ENCODE peak calls at places on chromosomes 1 and 21, in seven cellular contexts. One of them, this sample, is unnamed.

GRCh38 chr1:188261849-188262248 is 1433.1 kb downstream of the PLA2G4A start:
- DNase-seq in cardiac fibroblast: no peak
- DNase-seq in right lobe of liver: no peak
- DNase-seq in cardiac muscle cell: no peak
- DNase-seq in brain microvascular endothelial cell: no peak
- DNase-seq in left lung: no peak
- DNase-seq in body of pancreas: no peak
- DNase-seq in this sample: no peak

GRCh38 chr1:147669475-147670318 is 627 bp downstream of the ACP6 start:
- DNase-seq in cardiac fibroblast: peak
- DNase-seq in right lobe of liver: peak
- DNase-seq in cardiac muscle cell: peak
- DNase-seq in brain microvascular endothelial cell: peak
- DNase-seq in left lung: peak
- DNase-seq in body of pancreas: peak
- DNase-seq in this sample: peak

GRCh38 chr1:116178837-116179236 is 67.6 kb downstream of the MAB21L3 start:
- DNase-seq in cardiac fibroblast: no peak
- DNase-seq in right lobe of liver: peak
- DNase-seq in cardiac muscle cell: no peak
- DNase-seq in brain microvascular endothelial cell: no peak
- DNase-seq in left lung: no peak
- DNase-seq in body of pancreas: peak
- DNase-seq in this sample: no peak

GRCh38 chr1:174984952-174985351 is 14.8 kb upstream of the CACYBP start:
- DNase-seq in cardiac fibroblast: no peak
- DNase-seq in right lobe of liver: no peak
- DNase-seq in cardiac muscle cell: no peak
- DNase-seq in brain microvascular endothelial cell: no peak
- DNase-seq in left lung: no peak
- DNase-seq in body of pancreas: no peak
- DNase-seq in this sample: no peak

GRCh38 chr1:210558302-210558701 is 229.6 kb downstream of the HHAT start:
- DNase-seq in cardiac fibroblast: peak
- DNase-seq in right lobe of liver: peak
- DNase-seq in cardiac muscle cell: peak
- DNase-seq in brain microvascular endothelial cell: peak
- DNase-seq in left lung: no peak
- DNase-seq in body of pancreas: peak
- DNase-seq in this sample: no peak

GRCh38 chr1:179883040-179883501 is 986 bp downstream of the TOR1AIP1 start:
- DNase-seq in cardiac fibroblast: no peak
- DNase-seq in right lobe of liver: no peak
- DNase-seq in cardiac muscle cell: no peak
- DNase-seq in brain microvascular endothelial cell: no peak
- DNase-seq in left lung: peak
- DNase-seq in body of pancreas: no peak
- DNase-seq in this sample: no peak

GRCh38 chr1:32454726-32455125 is 10.1 kb upstream of the ZBTB8B start:
- DNase-seq in cardiac fibroblast: peak
- DNase-seq in right lobe of liver: no peak
- DNase-seq in cardiac muscle cell: peak
- DNase-seq in brain microvascular endothelial cell: peak
- DNase-seq in left lung: no peak
- DNase-seq in body of pancreas: peak
- DNase-seq in this sample: peak

GRCh38 chr1:221292652-221293051 is 413.4 kb downstream of the HLX start:
- DNase-seq in cardiac fibroblast: no peak
- DNase-seq in right lobe of liver: no peak
- DNase-seq in cardiac muscle cell: no peak
- DNase-seq in brain microvascular endothelial cell: no peak
- DNase-seq in left lung: no peak
- DNase-seq in body of pancreas: no peak
- DNase-seq in this sample: no peak

GRCh38 chr1:15760520-15761211 is 2.1 kb downstream of the FBLIM1 start:
- DNase-seq in cardiac fibroblast: peak
- DNase-seq in right lobe of liver: no peak
- DNase-seq in cardiac muscle cell: peak
- DNase-seq in brain microvascular endothelial cell: peak
- DNase-seq in left lung: no peak
- DNase-seq in body of pancreas: peak
- DNase-seq in this sample: peak

GRCh38 chr21:29342394-29342957 is 43.8 kb downstream of the BACH1 start:
- DNase-seq in cardiac fibroblast: peak
- DNase-seq in right lobe of liver: peak
- DNase-seq in cardiac muscle cell: peak
- DNase-seq in brain microvascular endothelial cell: peak
- DNase-seq in left lung: no peak
- DNase-seq in body of pancreas: peak
- DNase-seq in this sample: peak

GRCh38 chr1:145720556-145720877 is 1.2 kb downstream of the CD160 start:
- DNase-seq in cardiac fibroblast: peak
- DNase-seq in right lobe of liver: no peak
- DNase-seq in cardiac muscle cell: peak
- DNase-seq in brain microvascular endothelial cell: peak
- DNase-seq in left lung: no peak
- DNase-seq in body of pancreas: no peak
- DNase-seq in this sample: peak

GRCh38 chr1:2212542-2213491 is 15.3 kb upstream of the SKI start:
- DNase-seq in cardiac fibroblast: peak
- DNase-seq in right lobe of liver: peak
- DNase-seq in cardiac muscle cell: peak
- DNase-seq in brain microvascular endothelial cell: peak
- DNase-seq in left lung: peak
- DNase-seq in body of pancreas: peak
- DNase-seq in this sample: peak

GRCh38 chr1:153699768-153700167 is 21.3 kb downstream of the NPR1 start:
- DNase-seq in cardiac fibroblast: no peak
- DNase-seq in right lobe of liver: no peak
- DNase-seq in cardiac muscle cell: no peak
- DNase-seq in brain microvascular endothelial cell: no peak
- DNase-seq in left lung: no peak
- DNase-seq in body of pancreas: no peak
- DNase-seq in this sample: no peak

GRCh38 chr1:40708750-40709099 is 17.2 kb downstream of the NFYC start:
- DNase-seq in cardiac fibroblast: peak
- DNase-seq in right lobe of liver: no peak
- DNase-seq in cardiac muscle cell: peak
- DNase-seq in brain microvascular endothelial cell: no peak
- DNase-seq in left lung: no peak
- DNase-seq in body of pancreas: no peak
- DNase-seq in this sample: peak

GRCh38 chr1:245485996-245486395 is 331.2 kb downstream of the KIF26B start:
- DNase-seq in cardiac fibroblast: peak
- DNase-seq in right lobe of liver: no peak
- DNase-seq in cardiac muscle cell: peak
- DNase-seq in brain microvascular endothelial cell: no peak
- DNase-seq in left lung: no peak
- DNase-seq in body of pancreas: no peak
- DNase-seq in this sample: no peak

GRCh38 chr1:231949277-231950122 is 322.9 kb downstream of the DISC1 start:
- DNase-seq in cardiac fibroblast: peak
- DNase-seq in right lobe of liver: no peak
- DNase-seq in cardiac muscle cell: no peak
- DNase-seq in brain microvascular endothelial cell: no peak
- DNase-seq in left lung: no peak
- DNase-seq in body of pancreas: no peak
- DNase-seq in this sample: no peak

GRCh38 chr1:4794020-4794780 is 139.8 kb downstream of the AJAP1 start:
- DNase-seq in cardiac fibroblast: no peak
- DNase-seq in right lobe of liver: no peak
- DNase-seq in cardiac muscle cell: no peak
- DNase-seq in brain microvascular endothelial cell: no peak
- DNase-seq in left lung: no peak
- DNase-seq in body of pancreas: no peak
- DNase-seq in this sample: no peak

GRCh38 chr1:207420109-207420508 is 34.0 kb upstream of the CR2 start:
- DNase-seq in cardiac fibroblast: no peak
- DNase-seq in right lobe of liver: no peak
- DNase-seq in cardiac muscle cell: no peak
- DNase-seq in brain microvascular endothelial cell: no peak
- DNase-seq in left lung: no peak
- DNase-seq in body of pancreas: no peak
- DNase-seq in this sample: no peak

GRCh38 chr1:189859385-189859977 is 618.2 kb downstream of the BRINP3 start:
- DNase-seq in cardiac fibroblast: peak
- DNase-seq in right lobe of liver: no peak
- DNase-seq in cardiac muscle cell: peak
- DNase-seq in brain microvascular endothelial cell: no peak
- DNase-seq in left lung: no peak
- DNase-seq in body of pancreas: peak
- DNase-seq in this sample: peak

GRCh38 chr1:165375623-165376022 is 19.1 kb upstream of the LMX1A start:
- DNase-seq in cardiac fibroblast: no peak
- DNase-seq in right lobe of liver: no peak
- DNase-seq in cardiac muscle cell: no peak
- DNase-seq in brain microvascular endothelial cell: no peak
- DNase-seq in left lung: no peak
- DNase-seq in body of pancreas: no peak
- DNase-seq in this sample: no peak

GRCh38 chr1:231814536-231814935 is 187.9 kb downstream of the DISC1 start:
- DNase-seq in cardiac fibroblast: no peak
- DNase-seq in right lobe of liver: no peak
- DNase-seq in cardiac muscle cell: no peak
- DNase-seq in brain microvascular endothelial cell: no peak
- DNase-seq in left lung: no peak
- DNase-seq in body of pancreas: no peak
- DNase-seq in this sample: no peak

DNA sequence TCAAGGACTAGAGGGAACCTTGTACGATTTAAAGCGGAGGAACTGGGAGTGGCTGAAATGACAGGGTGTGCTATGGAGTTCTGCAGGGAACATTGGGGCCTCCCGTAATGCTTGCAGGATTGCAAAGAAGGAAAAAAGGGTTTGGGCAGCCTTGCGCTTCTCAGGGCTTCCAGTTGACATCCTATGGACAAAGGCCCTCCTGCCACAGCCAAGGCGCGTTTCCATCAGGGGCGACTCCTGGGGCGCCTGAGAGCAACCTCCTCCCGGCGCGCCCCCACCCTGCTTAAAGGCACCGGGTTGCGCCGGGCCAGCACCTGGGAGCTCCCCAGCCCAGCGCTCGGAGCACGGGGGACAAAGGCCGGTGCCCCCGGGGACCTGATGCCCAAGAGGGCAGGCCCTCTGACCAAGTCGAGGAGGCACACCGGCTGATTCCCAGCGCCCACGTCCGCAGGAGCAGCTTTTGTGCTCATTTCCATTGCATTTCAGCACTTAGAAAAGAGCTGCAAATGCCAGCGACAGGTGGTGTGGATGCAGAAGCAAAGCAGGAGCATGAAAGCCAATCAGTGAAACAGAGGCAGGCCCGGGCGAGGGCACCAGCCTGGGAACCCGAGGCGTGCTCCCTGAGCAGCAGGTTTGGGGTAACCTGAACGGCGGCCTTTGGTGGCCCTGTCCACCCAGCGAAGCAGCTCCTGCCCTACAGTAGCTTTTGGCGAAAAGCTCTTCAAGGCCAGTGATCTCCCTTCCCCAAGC is 17.6 kb upstream of the RNF187 start:
- DNase-seq in cardiac fibroblast: no peak
- DNase-seq in right lobe of liver: peak
- DNase-seq in cardiac muscle cell: no peak
- DNase-seq in brain microvascular endothelial cell: no peak
- DNase-seq in left lung: peak
- DNase-seq in body of pancreas: no peak
- DNase-seq in this sample: no peak
- H3K4me3 ChIP-seq in cardiac fibroblast: no peak
- H3K4me3 ChIP-seq in right lobe of liver: no peak
- H3K4me3 ChIP-seq in cardiac muscle cell: no peak
- H3K4me3 ChIP-seq in brain microvascular endothelial cell: no peak
- H3K4me3 ChIP-seq in left lung: no peak
- H3K4me3 ChIP-seq in body of pancreas: no peak
- H3K4me3 ChIP-seq in this sample: no peak

GRCh38 chr1:71557138-71557537 is 476.3 kb upstream of the ZRANB2 start:
- DNase-seq in cardiac fibroblast: peak
- DNase-seq in right lobe of liver: no peak
- DNase-seq in cardiac muscle cell: peak
- DNase-seq in brain microvascular endothelial cell: no peak
- DNase-seq in left lung: no peak
- DNase-seq in body of pancreas: no peak
- DNase-seq in this sample: no peak
- H3K4me3 ChIP-seq in cardiac fibroblast: no peak
- H3K4me3 ChIP-seq in right lobe of liver: no peak
- H3K4me3 ChIP-seq in cardiac muscle cell: no peak
- H3K4me3 ChIP-seq in brain microvascular endothelial cell: no peak
- H3K4me3 ChIP-seq in left lung: no peak
- H3K4me3 ChIP-seq in body of pancreas: no peak
- H3K4me3 ChIP-seq in this sample: no peak

GRCh38 chr1:96361251-96361856 is 360.2 kb upstream of the PTBP2 start:
- DNase-seq in cardiac fibroblast: no peak
- DNase-seq in right lobe of liver: no peak
- DNase-seq in cardiac muscle cell: no peak
- DNase-seq in brain microvascular endothelial cell: no peak
- DNase-seq in left lung: no peak
- DNase-seq in body of pancreas: no peak
- DNase-seq in this sample: no peak

GRCh38 chr1:96360036-96360795 is 361.4 kb upstream of the PTBP2 start:
- DNase-seq in cardiac fibroblast: peak
- DNase-seq in right lobe of liver: no peak
- DNase-seq in cardiac muscle cell: no peak
- DNase-seq in brain microvascular endothelial cell: no peak
- DNase-seq in left lung: no peak
- DNase-seq in body of pancreas: no peak
- DNase-seq in this sample: peak

GRCh38 chr1:96364576-96364975 is 357.0 kb upstream of the PTBP2 start:
- DNase-seq in cardiac fibroblast: peak
- DNase-seq in right lobe of liver: no peak
- DNase-seq in cardiac muscle cell: no peak
- DNase-seq in brain microvascular endothelial cell: no peak
- DNase-seq in left lung: no peak
- DNase-seq in body of pancreas: no peak
- DNase-seq in this sample: peak

GRCh38 chr1:96362623-96363022 is 359.0 kb upstream of the PTBP2 start:
- DNase-seq in cardiac fibroblast: peak
- DNase-seq in right lobe of liver: no peak
- DNase-seq in cardiac muscle cell: peak
- DNase-seq in brain microvascular endothelial cell: peak
- DNase-seq in left lung: no peak
- DNase-seq in body of pancreas: no peak
- DNase-seq in this sample: peak

DNA sequence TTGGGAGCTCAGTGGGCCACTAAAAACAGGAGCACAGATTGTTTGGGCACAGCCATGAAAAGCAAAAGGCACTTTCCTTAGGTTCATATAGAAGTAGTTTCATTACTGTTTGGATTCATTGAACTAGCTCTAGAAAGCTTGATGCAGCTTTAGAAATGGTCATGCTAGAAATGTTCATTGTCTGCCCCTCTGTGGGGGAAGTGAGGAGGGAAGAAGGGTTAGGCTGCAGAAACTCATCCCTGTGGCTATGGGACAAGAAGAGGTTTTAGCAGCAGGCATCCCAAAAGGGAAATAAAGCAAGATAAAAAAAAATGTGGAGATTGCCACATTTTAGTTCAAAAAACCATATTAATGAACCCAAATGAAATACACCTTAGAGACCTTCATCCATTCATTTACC is 359.6 kb upstream of the PTBP2 start:
- DNase-seq in cardiac fibroblast: peak
- DNase-seq in right lobe of liver: no peak
- DNase-seq in cardiac muscle cell: peak
- DNase-seq in brain microvascular endothelial cell: no peak
- DNase-seq in left lung: no peak
- DNase-seq in body of pancreas: no peak
- DNase-seq in this sample: no peak
- H3K4me3 ChIP-seq in cardiac fibroblast: no peak
- H3K4me3 ChIP-seq in right lobe of liver: no peak
- H3K4me3 ChIP-seq in cardiac muscle cell: no peak
- H3K4me3 ChIP-seq in brain microvascular endothelial cell: no peak
- H3K4me3 ChIP-seq in left lung: no peak
- H3K4me3 ChIP-seq in body of pancreas: no peak
- H3K4me3 ChIP-seq in this sample: no peak

GRCh38 chr1:161119379-161120061 is 1.6 kb downstream of the NIT1 start:
- DNase-seq in cardiac fibroblast: peak
- DNase-seq in right lobe of liver: peak
- DNase-seq in cardiac muscle cell: peak
- DNase-seq in brain microvascular endothelial cell: peak
- DNase-seq in left lung: no peak
- DNase-seq in body of pancreas: peak
- DNase-seq in this sample: peak
- H3K4me3 ChIP-seq in cardiac fibroblast: no peak
- H3K4me3 ChIP-seq in right lobe of liver: no peak
- H3K4me3 ChIP-seq in cardiac muscle cell: no peak
- H3K4me3 ChIP-seq in brain microvascular endothelial cell: no peak
- H3K4me3 ChIP-seq in left lung: no peak
- H3K4me3 ChIP-seq in body of pancreas: no peak
- H3K4me3 ChIP-seq in this sample: peak

This sample was measured in epithelial cell of esophagus.